ENCODE peak calls at places on chromosome 13, in six cellular contexts. L, H, F, K, G and V are unnamed samples.

GRCh38 chr13:35648109-35648508 is 171.6 kb upstream of the MAB21L1 start:
- DNase-seq in H (no peak), K (no peak), F (no peak), G (no peak), L (no peak), V (no peak)

GRCh38 chr13:65470781-65471180 is 1759.4 kb downstream of the PCDH9 start:
- DNase-seq in L (no peak), F (no peak), H (no peak), K (no peak), G (no peak), V (no peak)

GRCh38 chr13:21663197-21663596 is 7.7 kb upstream of the FGF9 start:
- DNase-seq in K (no peak), G (no peak), L (no peak), F (no peak), H (peak), V (no peak)

GRCh38 chr13:57673197-57673596 is 41.7 kb downstream of the PCDH17 start:
- DNase-seq in K (no peak), G (peak), L (no peak), F (no peak), H (no peak), V (no peak)

GRCh38 chr13:46698015-46698414 is 98.9 kb downstream of the ESD start:
- DNase-seq in K (no peak), L (no peak), G (no peak), F (no peak), H (no peak), V (no peak)

GRCh38 chr13:105655046-105655445 is 880.4 kb downstream of the EFNB2 start:
- DNase-seq in L (no peak), K (no peak), F (no peak), H (no peak), G (no peak), V (no peak)

GRCh38 chr13:38900188-38900587 is 90.4 kb downstream of the STOML3 start:
- DNase-seq in G (no peak), L (no peak), H (no peak), K (no peak), F (peak), V (no peak)

GRCh38 chr13:102141625-102142472 is 260.0 kb downstream of the FGF14 start:
- DNase-seq in F (peak), K (no peak), G (no peak), H (peak), L (no peak), V (no peak)

GRCh38 chr13:91313103-91313502 is 34.4 kb upstream of the MIR17HG start:
- DNase-seq in L (no peak), H (peak), K (no peak), G (no peak), F (peak), V (no peak)

GRCh38 chr13:77388944-77389616 is 62.2 kb upstream of the MYCBP2 start:
- DNase-seq in F (no peak), K (no peak), G (no peak), H (no peak), L (no peak), V (no peak)

GRCh38 chr13:22062478-22063205 is 391.8 kb downstream of the FGF9 start:
- DNase-seq in H (no peak), G (no peak), L (no peak), F (no peak), K (no peak), V (no peak)

GRCh38 chr13:76853481-76853880 is 32.7 kb downstream of the KCTD12 start:
- DNase-seq in H (no peak), K (no peak), L (no peak), F (no peak), G (no peak), V (no peak)

GRCh38 chr13:104106705-104107393 is 1040.6 kb upstream of the SLC10A2 start:
- DNase-seq in G (no peak), L (peak), H (no peak), F (no peak), K (no peak), V (no peak)

GRCh38 chr13:90365130-90365529 is 982.4 kb upstream of the MIR17HG start:
- DNase-seq in L (no peak), G (no peak), K (no peak), F (no peak), H (no peak), V (no peak)

GRCh38 chr13:19618925-19619324 is 14.5 kb upstream of the MPHOSPH8 start:
- DNase-seq in H (peak), K (no peak), F (peak), L (peak), G (no peak), V (peak)

GRCh38 chr13:70014337-70014736 is 93.3 kb upstream of the ATXN8OS start:
- DNase-seq in H (no peak), L (no peak), F (no peak), G (no peak), K (no peak), V (no peak)

GRCh38 chr13:22278336-22278929 is 607.6 kb downstream of the FGF9 start:
- DNase-seq in G (peak), L (peak), K (peak), F (peak), H (peak), V (peak)

GRCh38 chr13:21018220-21018619 is 43.2 kb downstream of the LATS2 start:
- DNase-seq in L (no peak), F (no peak), H (no peak), G (no peak), K (no peak), V (no peak)

GRCh38 chr13:44103721-44104490 is 224.2 kb downstream of the LACC1 start:
- DNase-seq in K (no peak), F (no peak), H (no peak), G (no peak), L (no peak), V (no peak)

GRCh38 chr13:111614009-111614408 is 293.6 kb downstream of the TEX29 start:
- DNase-seq in G (no peak), L (no peak), F (no peak), H (no peak), K (no peak), V (no peak)

GRCh38 chr13:47829684-47830083 is 171.4 kb downstream of the SUCLA2 start:
- DNase-seq in K (no peak), G (no peak), H (no peak), F (no peak), L (no peak), V (no peak)

GRCh38 chr13:109088101-109088500 is 458.7 kb downstream of the MYO16 start:
- DNase-seq in F (no peak), L (no peak), H (no peak), K (no peak), G (no peak), V (no peak)

GRCh38 chr13:97849305-97849704 is 104.2 kb upstream of the IPO5 start:
- DNase-seq in G (no peak), L (no peak), K (peak), H (peak), F (no peak), V (peak)

GRCh38 chr13:74210693-74211393 is 76.6 kb upstream of the KLF12 start:
- DNase-seq in G (no peak), H (no peak), L (no peak), F (no peak), K (no peak), V (no peak)

GRCh38 chr13:111846396-111847174 is 220.4 kb upstream of the SOX1 start:
- DNase-seq in G (no peak), F (no peak), L (peak), K (no peak), H (no peak), V (no peak)

GRCh38 chr13:54373211-54373610 is 1344.6 kb downstream of the OLFM4 start:
- DNase-seq in L (no peak), F (no peak), H (no peak), K (no peak), G (no peak), V (no peak)

DNA sequence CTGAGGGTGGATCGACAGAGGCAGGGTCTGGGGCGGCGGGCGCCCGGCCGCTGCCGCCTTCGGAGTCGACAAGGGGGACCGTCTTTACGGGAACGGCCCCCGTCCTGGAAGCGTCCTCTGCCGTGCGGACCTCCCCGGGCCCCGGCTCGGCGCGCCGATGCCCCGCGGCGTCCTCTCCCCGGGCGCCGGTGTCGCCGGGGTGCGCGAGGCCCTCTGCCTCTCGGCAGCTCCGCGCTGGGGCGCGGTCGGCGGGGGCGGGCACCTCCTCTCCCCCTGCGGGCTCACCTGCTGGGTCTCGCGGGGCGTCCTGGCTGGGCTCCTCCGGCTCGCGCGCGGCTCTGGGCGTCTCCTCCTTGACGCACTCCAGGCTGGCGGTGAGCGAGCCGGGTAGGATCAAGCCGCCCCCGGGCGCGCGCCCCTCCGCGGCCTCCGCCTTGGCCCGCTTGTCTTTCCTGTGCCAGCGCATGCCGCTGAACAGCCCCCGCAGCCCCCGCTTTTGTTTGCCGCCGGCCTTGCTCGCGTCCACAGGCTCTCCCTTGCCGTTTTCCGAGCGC is 1.5 kb downstream of the AMER2 start:
- DNase-seq in H (no peak), G (no peak), K (no peak), L (peak), F (no peak), V (no peak)
- H3K9ac ChIP-seq in H (no peak), G (peak), K (no peak), L (no peak), F (no peak), V (no peak)

GRCh38 chr13:114147803-114148520 is 15.5 kb upstream of the RASA3 start:
- DNase-seq in F (no peak), H (no peak), L (no peak), G (no peak), K (no peak), V (no peak)

GRCh38 chr13:114148521-114148855 is 16.1 kb upstream of the RASA3 start:
- DNase-seq in G (no peak), F (no peak), L (no peak), K (peak), H (no peak), V (no peak)

GRCh38 chr13:114151031-114151430 is 18.6 kb upstream of the RASA3 start:
- DNase-seq in G (no peak), H (no peak), F (no peak), K (no peak), L (no peak), V (no peak)

GRCh38 chr13:114151565-114152284 is 19.3 kb upstream of the RASA3 start:
- DNase-seq in G (no peak), H (no peak), K (no peak), L (no peak), F (no peak), V (peak)

DNA sequence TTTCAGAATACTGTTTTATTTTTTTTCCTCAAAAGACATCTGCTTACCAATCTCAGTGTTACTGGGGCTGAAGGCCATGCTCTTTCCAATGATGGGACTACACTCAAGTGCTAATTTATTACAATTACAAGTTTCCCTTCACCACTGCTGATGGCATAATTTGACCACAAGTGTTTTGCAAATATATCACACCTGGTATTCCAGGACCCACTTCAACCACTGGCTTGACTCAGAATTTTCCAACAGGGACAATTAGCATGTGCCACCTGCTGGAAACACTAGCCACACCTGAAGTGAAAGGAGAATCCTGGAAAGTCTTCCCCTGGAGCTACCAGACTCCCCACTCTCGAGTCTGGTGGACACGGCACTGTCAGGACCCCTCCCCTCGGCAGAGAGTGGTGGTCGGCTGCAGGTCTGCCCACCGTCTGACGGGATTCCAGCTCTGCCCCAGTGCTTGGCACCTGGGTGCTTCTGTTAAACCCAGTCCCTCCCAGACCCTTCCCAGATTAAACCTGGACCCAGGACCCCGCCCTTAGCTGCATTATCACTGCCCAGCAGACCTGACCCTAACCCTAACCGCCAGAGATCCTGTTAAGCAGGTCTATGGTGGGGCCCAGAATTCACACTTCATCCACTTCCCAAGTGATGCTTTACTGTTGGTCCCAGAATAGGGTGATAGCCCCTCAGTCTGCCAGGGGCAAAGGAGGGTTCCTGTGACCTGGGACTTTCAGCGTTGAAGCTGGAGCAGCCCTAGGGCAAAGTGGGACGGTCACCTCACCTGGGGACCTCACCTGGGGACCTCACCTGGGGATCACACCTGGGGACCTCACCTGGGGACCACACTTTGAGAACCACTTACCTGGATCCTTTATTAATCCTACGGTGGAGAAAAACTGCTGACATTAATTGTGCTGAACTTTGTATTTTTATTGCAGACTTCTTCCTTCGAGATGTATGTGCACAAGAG is 17.6 kb upstream of the RASA3 start:
- DNase-seq in F (no peak), G (no peak), K (no peak), L (no peak), H (no peak), V (no peak)
- TF ChIP-seq YY1 in F (no peak), G (no peak), K (no peak), L (no peak), H (no peak), V (no peak)

GRCh38 chr13:99150575-99151370 is 49.9 kb upstream of the UBAC2 start:
- DNase-seq in F (no peak), L (no peak), H (no peak), G (no peak), K (no peak), V (no peak)
- TF ChIP-seq ZNF274 in F (no peak), L (no peak), H (no peak), G (no peak), K (no peak), V (no peak)

GRCh38 chr13:37488682-37489081 is 109.9 kb downstream of the POSTN start:
- DNase-seq in L (no peak), F (no peak), H (no peak), G (no peak), K (no peak), V (no peak)

GRCh38 chr13:37490176-37490575 is 108.4 kb downstream of the POSTN start:
- DNase-seq in H (no peak), K (no peak), G (no peak), L (no peak), F (no peak), V (no peak)

GRCh38 chr13:37484056-37484455 is 114.5 kb downstream of the POSTN start:
- DNase-seq in H (no peak), K (no peak), L (no peak), G (no peak), F (no peak), V (no peak)

GRCh38 chr13:37485766-37486165 is 112.8 kb downstream of the POSTN start:
- DNase-seq in H (no peak), G (no peak), F (no peak), L (no peak), K (no peak), V (no peak)

GRCh38 chr13:37486171-37486661 is 112.4 kb downstream of the POSTN start:
- DNase-seq in K (no peak), L (no peak), F (no peak), H (no peak), G (no peak), V (no peak)
- H3K9ac ChIP-seq in K (no peak), L (no peak), F (no peak), H (no peak), G (no peak), V (no peak)

GRCh38 chr13:42702726-42703125 is 78.7 kb upstream of the FAM216B start:
- DNase-seq in H (no peak), F (no peak), L (no peak), G (no peak), K (no peak), V (no peak)
- TF ChIP-seq YY1 in H (no peak), F (no peak), L (no peak), G (no peak), K (no peak), V (no peak)

GRCh38 chr13:41833201-41833600 is 127.7 kb downstream of the VWA8 start:
- DNase-seq in F (no peak), L (no peak), K (no peak), G (no peak), H (no peak), V (no peak)
- TF ChIP-seq ZNF274 in F (no peak), L (no peak), K (no peak), G (no peak), H (no peak), V (no peak)

DNA sequence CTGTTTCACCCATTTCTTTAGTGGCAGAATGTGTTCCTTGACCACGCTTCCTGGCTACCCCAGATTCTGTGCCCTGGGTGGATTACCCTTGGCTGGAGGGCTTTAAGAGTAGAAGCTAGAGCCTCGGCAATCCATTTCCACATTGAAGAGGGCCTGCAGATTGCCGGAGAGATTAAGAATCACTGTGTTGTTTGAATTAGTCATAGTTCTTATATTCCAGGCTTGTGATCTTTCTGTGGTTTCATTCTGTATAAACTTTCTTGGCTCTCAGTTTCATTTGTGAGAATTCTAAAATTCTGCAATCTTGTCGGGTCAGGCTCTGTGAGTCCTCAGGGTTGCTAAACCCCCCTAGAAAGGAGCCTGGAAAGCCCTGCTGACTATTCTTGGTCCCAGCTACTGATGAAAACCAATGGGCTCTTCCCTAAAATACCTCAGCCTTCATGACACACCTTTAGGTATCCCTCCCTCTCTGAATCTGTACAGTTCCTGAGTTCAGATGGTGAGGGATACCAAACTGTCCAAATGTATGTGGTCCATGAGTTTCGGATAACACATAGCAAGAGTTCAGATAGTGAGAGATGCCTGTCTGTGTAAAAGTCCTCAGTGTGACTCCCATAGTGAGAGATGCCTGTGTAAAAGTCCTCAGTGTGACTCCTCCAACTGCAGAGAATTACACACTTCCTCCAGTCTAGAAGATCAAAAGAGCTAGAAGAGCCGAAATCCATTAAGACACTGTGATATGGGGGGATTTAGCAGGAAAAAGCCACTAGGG is 4.3 kb downstream of the PHF11 start:
- DNase-seq in F (no peak), L (no peak), K (no peak), H (no peak), G (no peak), V (no peak)
- H3K9ac ChIP-seq in F (no peak), L (no peak), K (no peak), H (no peak), G (no peak), V (no peak)

DNA sequence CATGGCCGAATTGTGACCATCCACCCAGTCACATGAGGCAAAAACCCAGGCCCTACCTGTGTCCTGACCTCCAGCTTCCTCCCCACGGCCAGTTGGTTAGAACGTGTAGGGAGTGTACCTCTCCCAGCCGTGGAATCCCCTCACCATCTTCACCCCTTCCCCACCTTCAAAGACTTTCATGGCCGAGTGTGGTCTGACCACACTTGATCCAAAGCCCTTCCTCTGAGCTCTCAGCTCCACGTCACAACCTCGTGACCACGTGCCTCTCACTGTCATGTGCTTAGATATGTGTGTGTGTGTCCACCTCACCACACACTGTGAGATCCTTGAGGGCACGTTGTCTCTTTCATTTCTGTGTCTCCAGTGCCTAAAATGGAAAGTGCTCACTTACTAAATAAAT is 48.6 kb upstream of the UBE2L5 start:
- DNase-seq in H (no peak), L (no peak), G (no peak), F (no peak), K (peak), V (no peak)
- TF ChIP-seq YY1 in H (no peak), L (no peak), G (no peak), F (no peak), K (peak), V (no peak)

GRCh38 chr13:110382229-110382628 is 75.1 kb downstream of the COL4A2 start:
- DNase-seq in G (no peak), F (no peak), H (no peak), K (no peak), L (no peak), V (no peak)
- TF ChIP-seq ZNF274 in G (no peak), F (no peak), H (no peak), K (no peak), L (no peak), V (no peak)

GRCh38 chr13:96473463-96474157 is 383.7 kb downstream of the HS6ST3 start:
- DNase-seq in K (no peak), H (no peak), L (no peak), F (no peak), G (peak), V (no peak)
- H3K9ac ChIP-seq in K (no peak), H (no peak), L (no peak), F (no peak), G (no peak), V (no peak)